ENCODE peak calls at places on chromosomes 16 and 17, in four cellular contexts. K is IMR-90, X is K562, U is GM12878. F is an unnamed sample.
A peak's percentile ranks its signal among the peaks of the same experiment; 100 is the strongest.

GRCh38 chr16:89599451-89599858 is 14.0 kb upstream of the DPEP1 start:
- DNase-seq in K (no peak), X (peak; percentile 67), U (no peak), F (no peak)

GRCh38 chr17:21452377-21453143 is 76.4 kb downstream of the KCNJ12 start:
- DNase-seq in U (no peak), K (peak; percentile 65), X (no peak), F (peak; percentile 51)

GRCh38 chr17:17030515-17031211 is 11.6 kb upstream of the MPRIP start:
- DNase-seq in X (no peak), K (no peak), U (no peak), F (no peak)

GRCh38 chr16:89722392-89723278 is 1.3 kb downstream of the ZNF276 start:
- DNase-seq in K (peak; percentile 16), U (no peak), X (no peak), F (peak; percentile 50)

GRCh38 chr17:80959330-80960036 is 32.2 kb upstream of the CHMP6 start:
- DNase-seq in X (no peak), U (no peak), K (peak; percentile 48), F (no peak)

GRCh38 chr16:86826931-86827330 is 248.6 kb downstream of the FOXL1 start:
- DNase-seq in K (no peak), U (no peak), X (no peak), F (no peak)

GRCh38 chr16:76535-77272 is 1.3 kb upstream of the MPG start:
- DNase-seq in X (peak; percentile 87), K (peak; percentile 95), U (no peak), F (peak; percentile 75)

GRCh38 chr16:86363057-86363490 is 147.3 kb upstream of the FOXF1 start:
- DNase-seq in K (peak; percentile 98), X (no peak), U (no peak), F (no peak)

GRCh38 chr16:85136705-85137322 is 24.5 kb upstream of the CIBAR2 start:
- DNase-seq in U (no peak), K (no peak), X (no peak), F (no peak)

GRCh38 chr16:11367483-11367906 is 22.2 kb downstream of the RMI2 start:
- DNase-seq in U (no peak), X (peak; percentile 9), K (no peak), F (no peak)

GRCh38 chr16:16092925-16093624 is 130.2 kb downstream of the ABCC6 start:
- DNase-seq in K (peak; percentile 77), X (no peak), U (no peak), F (no peak)

GRCh38 chr16:28320741-28321140 is 28.4 kb downstream of the SBK1 start:
- DNase-seq in K (no peak), X (no peak), U (no peak), F (no peak)

GRCh38 chr17:78268960-78269892 is 37.8 kb downstream of the TMEM235 start:
- DNase-seq in X (no peak), K (peak; percentile 11), U (no peak), F (no peak)

GRCh38 chr16:4217246-4218131 is 24.4 kb downstream of the SRL start:
- DNase-seq in K (peak; percentile 27), X (no peak), U (no peak), F (no peak)

GRCh38 chr16:19609359-19609758 is 53.9 kb downstream of the VPS35L start:
- DNase-seq in U (no peak), X (peak; percentile 16), K (no peak), F (no peak)

GRCh38 chr17:17724307-17724921 is 43.2 kb downstream of the RAI1 start:
- DNase-seq in U (no peak), K (peak; percentile 54), X (no peak), F (peak; percentile 77)

DNA sequence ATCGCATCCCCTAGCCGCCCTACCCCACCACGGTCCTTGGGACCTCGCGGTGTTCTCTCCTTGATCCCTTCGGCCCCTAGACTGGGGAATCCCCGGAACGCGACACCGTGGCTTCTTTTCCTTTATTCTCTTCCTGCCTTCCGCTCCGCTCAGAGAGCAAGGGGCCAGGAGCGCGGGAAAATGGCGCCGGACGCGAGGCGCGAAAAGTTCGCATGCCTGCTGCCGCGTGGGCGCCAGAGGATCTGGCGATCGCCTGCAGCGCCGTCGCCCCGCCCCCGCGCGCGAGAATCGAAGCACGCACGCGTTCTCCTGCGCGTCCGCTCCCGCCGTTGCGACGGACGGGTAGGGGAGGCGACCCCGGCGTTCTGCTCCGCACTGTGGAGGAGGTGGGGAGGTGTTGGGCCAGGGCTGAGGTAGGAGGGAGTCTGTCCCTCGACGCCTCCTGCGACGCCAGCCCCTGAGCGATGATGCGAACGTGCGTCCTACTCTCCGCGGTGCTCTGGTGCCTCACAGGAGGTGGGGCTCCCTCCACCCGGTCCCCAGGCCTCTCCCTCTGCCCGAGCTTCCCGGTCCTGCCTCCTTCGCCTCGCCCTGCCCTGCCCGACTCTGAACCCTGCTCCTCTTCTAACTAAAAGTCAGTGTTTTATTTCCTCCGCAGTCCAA is at the start of gene ZPBP2:
- DNase-seq in X (no peak), U (no peak), K (no peak), F (no peak)
- TF ChIP-seq FOS in X (no peak), U (no peak), K (no peak), F (no peak)

GRCh38 chr17:19288453-19288852 is 51.3 kb downstream of the EPN2 start:
- DNase-seq in U (no peak), K (no peak), X (no peak), F (no peak)
- TF ChIP-seq FOS in U (no peak), K (no peak), X (no peak), F (no peak)

DNA sequence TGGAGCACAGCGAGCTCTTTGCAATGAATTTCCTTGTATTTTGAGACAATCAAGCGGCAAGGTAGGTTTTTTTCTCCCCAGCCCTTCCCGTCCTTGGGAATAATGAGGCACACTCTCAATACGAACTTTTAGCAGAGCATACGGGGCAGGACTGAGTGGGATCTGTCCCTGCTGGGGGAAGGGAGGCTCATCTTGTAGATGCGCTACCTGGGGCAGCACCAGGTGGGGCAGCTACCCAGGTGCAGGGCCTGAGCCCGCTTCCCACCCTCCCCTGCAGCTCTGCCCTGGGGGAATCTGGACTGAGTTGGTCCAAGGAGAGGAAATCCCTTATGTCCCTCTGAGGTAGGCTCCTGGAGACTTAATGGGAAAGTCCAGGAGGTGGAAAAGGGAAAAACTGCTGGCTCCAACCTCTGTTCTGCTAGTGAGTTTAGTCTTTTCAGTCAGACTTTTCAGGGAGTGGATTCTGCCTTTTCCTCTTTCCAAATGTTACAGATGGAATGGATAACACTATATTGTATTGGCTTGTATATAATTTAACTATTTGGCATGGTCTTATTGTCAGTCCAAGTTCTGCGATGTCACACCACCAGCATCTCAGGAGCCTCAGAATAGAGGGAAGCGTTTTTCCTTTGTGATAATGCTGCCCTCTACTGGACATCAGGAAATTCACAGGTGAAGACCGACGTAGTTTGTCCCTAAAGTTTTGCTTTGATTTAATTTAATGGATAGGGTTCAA is 9.6 kb upstream of the CES1 start:
- DNase-seq in K (peak; percentile 45), U (no peak), X (peak; percentile 60), F (peak; percentile 48)
- TF ChIP-seq FOS in K (no peak), U (no peak), X (no peak), F (no peak)

DNA sequence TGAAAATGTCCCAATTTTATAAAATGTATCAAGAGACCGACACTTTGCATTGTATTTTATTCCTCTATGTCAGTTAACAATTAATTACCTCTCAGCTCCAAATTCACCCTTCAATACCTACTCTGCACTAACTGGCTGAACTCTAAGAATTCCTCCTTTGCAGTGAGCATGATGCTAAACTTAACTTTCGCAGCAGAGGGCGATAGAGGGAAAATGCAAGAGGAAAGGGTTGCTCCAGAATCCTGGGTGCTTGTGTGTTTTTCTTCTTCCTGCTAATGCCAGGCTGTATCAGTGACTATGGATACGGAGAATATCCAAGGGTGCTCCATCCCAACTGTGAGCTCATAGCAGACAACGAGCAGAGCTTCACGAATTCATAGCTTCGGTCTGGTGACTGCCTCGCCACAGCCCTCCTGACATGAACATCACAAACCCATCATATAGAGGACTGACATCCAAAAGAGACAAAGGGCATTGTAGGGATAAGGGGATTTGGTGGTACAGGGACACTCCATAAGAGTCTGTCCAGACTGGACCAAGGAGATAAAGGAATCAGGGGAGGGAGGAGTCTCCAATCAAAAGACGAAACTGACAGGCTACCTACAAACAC is 172.9 kb downstream of the STX8 start:
- DNase-seq in X (peak; percentile 7), K (peak; percentile 23), U (no peak), F (peak; percentile 36)
- TF ChIP-seq FOS in X (no peak), K (no peak), U (no peak), F (no peak)

DNA sequence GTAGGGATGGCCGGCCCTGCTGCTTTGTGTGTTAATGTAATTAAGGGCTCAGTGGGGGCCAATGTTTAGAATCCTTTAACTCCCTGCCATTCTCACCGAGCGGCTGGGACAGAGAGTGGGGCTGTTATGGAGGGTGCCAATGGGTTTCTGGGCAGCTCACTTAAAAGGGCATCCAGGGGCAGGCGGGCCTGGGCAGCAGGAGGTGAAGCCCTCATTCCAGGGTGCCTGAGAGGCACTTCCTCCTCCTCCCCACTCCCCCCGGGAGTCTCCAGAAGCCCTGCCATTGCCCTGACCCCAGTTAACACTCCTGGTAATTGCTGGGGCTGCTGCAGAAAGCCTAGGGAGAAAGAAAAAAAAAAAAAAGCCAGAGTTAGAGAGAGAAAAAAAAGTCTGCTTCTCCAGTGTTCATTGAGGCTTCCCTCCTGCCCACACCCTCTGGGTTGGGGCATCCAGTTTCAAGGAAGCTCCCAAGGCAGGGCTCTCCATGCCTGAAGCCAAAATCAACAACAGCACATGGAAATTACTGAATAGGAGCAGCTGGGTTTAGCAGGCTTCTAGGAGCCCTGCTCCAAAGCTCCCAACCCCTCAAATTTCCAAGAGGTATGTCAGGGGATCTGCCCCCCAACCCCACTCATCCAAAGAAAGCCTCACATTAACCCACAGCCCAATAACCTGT is 28.0 kb downstream of the CUEDC1 start:
- DNase-seq in U (no peak), K (peak; percentile 82), X (no peak), F (peak; percentile 73)
- TF ChIP-seq FOS in U (no peak), K (no peak), X (no peak), F (no peak)

DNA sequence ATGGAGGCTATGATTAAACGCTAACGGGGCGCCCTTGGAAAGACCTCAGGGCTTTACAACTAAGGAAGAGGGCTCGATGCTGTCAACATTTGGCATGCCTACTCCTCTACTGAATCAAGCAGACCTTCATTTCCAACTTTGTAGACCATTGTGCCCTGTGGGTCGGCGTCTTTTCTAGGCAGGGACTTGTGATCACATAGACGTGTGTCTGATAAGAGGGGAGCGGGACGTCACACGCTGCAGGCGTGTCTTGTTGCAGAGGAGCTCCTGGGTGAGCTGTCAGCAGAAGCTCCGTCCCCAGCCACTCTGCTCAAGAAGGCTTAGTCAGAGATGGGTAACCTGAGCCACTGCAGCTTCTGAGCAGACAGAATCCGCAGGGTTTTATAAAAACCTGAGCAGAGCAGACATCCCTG is 2.8 kb downstream of the MAPK8IP3 start:
- DNase-seq in K (peak; percentile 86), U (no peak), X (peak; percentile 80), F (no peak)
- TF ChIP-seq FOS in K (no peak), U (no peak), X (no peak), F (no peak)

GRCh38 chr16:66390346-66391108 is 24.0 kb downstream of the CDH5 start:
- DNase-seq in K (no peak), X (no peak), U (no peak), F (no peak)
- TF ChIP-seq FOS in K (no peak), X (no peak), U (no peak), F (no peak)